ENCODE peak calls at places on chromosomes 11 and 22, in five cellular contexts. Z is PC-9, V is cardiac fibroblast, N is tibial nerve, P is Caco-2. U is an unnamed sample.

GRCh38 chr11:94103476-94103875 is 25.2 kb upstream of the PANX1 start:
- DNase-seq in Z (no peak), V (no peak), N (no peak), P (no peak), U (no peak)

GRCh38 chr11:74570266-74571061 is 21.9 kb upstream of the POLD3 start:
- DNase-seq in Z (peak; percentile 59), V (peak; percentile 75), N (peak; percentile 30), P (peak; percentile 78), U (no peak)

GRCh38 chr11:132312616-132313210 is 942.3 kb downstream of the NTM start:
- DNase-seq in Z (no peak), V (peak; percentile 29), N (no peak), P (peak; percentile 21), U (no peak)

GRCh38 chr22:49995059-49995412 is 17.5 kb downstream of the IL17REL start:
- DNase-seq in Z (no peak), V (no peak), N (no peak), P (no peak), U (no peak)

GRCh38 chr22:37206841-37207821 is 5.1 kb downstream of the SSTR3 start:
- DNase-seq in Z (no peak), V (no peak), N (no peak), P (no peak), U (peak; percentile 33)

GRCh38 chr11:44737686-44738085 is 10.9 kb downstream of the TSPAN18 start:
- DNase-seq in Z (no peak), V (no peak), N (no peak), P (no peak), U (no peak)

GRCh38 chr22:44809456-44809855 is 57.1 kb downstream of the ARHGAP8 start:
- DNase-seq in Z (no peak), V (no peak), N (no peak), P (no peak), U (peak; percentile 7)

GRCh38 chr11:90434858-90435257 is 212.0 kb upstream of the CHORDC1 start:
- DNase-seq in Z (no peak), V (no peak), N (no peak), P (peak; percentile 74), U (no peak)

GRCh38 chr22:23898006-23898974 is 4.1 kb downstream of the MIF start:
- DNase-seq in Z (no peak), V (no peak), N (no peak), P (no peak), U (no peak)

GRCh38 chr11:45092901-45093760 is 53.3 kb upstream of the PRDM11 start:
- DNase-seq in Z (no peak), V (peak; percentile 79), N (no peak), P (no peak), U (no peak)

GRCh38 chr22:46763051-46763705 is 728 bp downstream of the TBC1D22A start:
- DNase-seq in Z (no peak), V (peak; percentile 76), N (peak; percentile 51), P (no peak), U (no peak)

GRCh38 chr22:16601437-16602223 is 9.0 kb upstream of the CCT8L2 start:
- DNase-seq in Z (no peak), V (peak; percentile 1), N (no peak), P (no peak), U (peak; percentile 45)

GRCh38 chr22:38789606-38790005 is 4.3 kb downstream of the DNAL4 start:
- DNase-seq in Z (no peak), V (no peak), N (no peak), P (no peak), U (no peak)

GRCh38 chr22:49365910-49366309 is 461.8 kb downstream of the BRD1 start:
- DNase-seq in Z (no peak), V (no peak), N (no peak), P (no peak), U (no peak)

GRCh38 chr11:121466063-121466794 is 13.5 kb upstream of the SORL1-AS1 start:
- DNase-seq in Z (peak; percentile 93), V (peak; percentile 88), N (peak; percentile 58), P (peak; percentile 95), U (no peak)

GRCh38 chr22:17120711-17121234 is 387 bp downstream of the TMEM121B start:
- DNase-seq in Z (no peak), V (no peak), N (no peak), P (no peak), U (no peak)

GRCh38 chr11:105109855-105110750 is 29.5 kb downstream of the CARD18 start:
- DNase-seq in Z (no peak), V (peak; percentile 79), N (no peak), P (no peak), U (no peak)

GRCh38 chr11:69048056-69048717 is 545 bp upstream of the TPCN2 start:
- DNase-seq in Z (no peak), V (no peak), N (no peak), P (no peak), U (no peak)

GRCh38 chr11:95076416-95076815 is 9.7 kb downstream of the SRSF8 start:
- DNase-seq in Z (no peak), V (peak; percentile 95), N (peak; percentile 73), P (peak; percentile 41), U (no peak)

GRCh38 chr11:221539-221938 is 14.0 kb downstream of the RIC8A start:
- DNase-seq in Z (no peak), V (no peak), N (no peak), P (no peak), U (no peak)

GRCh38 chr22:29872145-29872893 is 10.7 kb upstream of the MTMR3 start:
- DNase-seq in Z (no peak), V (no peak), N (no peak), P (no peak), U (no peak)

GRCh38 chr11:60914620-60915249 is 777 bp downstream of the TMEM109 start:
- DNase-seq in Z (no peak), V (peak; percentile 26), N (no peak), P (no peak), U (peak; percentile 44)

GRCh38 chr11:13140028-13140870 is 131.1 kb downstream of the RASSF10 start:
- DNase-seq in Z (no peak), V (peak; percentile 7), N (no peak), P (peak; percentile 89), U (no peak)

GRCh38 chr11:15468471-15468870 is 353.7 kb downstream of the INSC start:
- DNase-seq in Z (no peak), V (peak; percentile 10), N (no peak), P (no peak), U (no peak)

GRCh38 chr11:59112494-59112893 is 5.5 kb downstream of the FAM111B start:
- DNase-seq in Z (no peak), V (no peak), N (no peak), P (no peak), U (no peak)

GRCh38 chr11:38136887-38137286 is 1538.9 kb upstream of the RAG2 start:
- DNase-seq in Z (no peak), V (no peak), N (no peak), P (no peak), U (no peak)
- TF ChIP-seq CTCF in Z (no peak), V (no peak), N (no peak), P (no peak), U (no peak)

DNA sequence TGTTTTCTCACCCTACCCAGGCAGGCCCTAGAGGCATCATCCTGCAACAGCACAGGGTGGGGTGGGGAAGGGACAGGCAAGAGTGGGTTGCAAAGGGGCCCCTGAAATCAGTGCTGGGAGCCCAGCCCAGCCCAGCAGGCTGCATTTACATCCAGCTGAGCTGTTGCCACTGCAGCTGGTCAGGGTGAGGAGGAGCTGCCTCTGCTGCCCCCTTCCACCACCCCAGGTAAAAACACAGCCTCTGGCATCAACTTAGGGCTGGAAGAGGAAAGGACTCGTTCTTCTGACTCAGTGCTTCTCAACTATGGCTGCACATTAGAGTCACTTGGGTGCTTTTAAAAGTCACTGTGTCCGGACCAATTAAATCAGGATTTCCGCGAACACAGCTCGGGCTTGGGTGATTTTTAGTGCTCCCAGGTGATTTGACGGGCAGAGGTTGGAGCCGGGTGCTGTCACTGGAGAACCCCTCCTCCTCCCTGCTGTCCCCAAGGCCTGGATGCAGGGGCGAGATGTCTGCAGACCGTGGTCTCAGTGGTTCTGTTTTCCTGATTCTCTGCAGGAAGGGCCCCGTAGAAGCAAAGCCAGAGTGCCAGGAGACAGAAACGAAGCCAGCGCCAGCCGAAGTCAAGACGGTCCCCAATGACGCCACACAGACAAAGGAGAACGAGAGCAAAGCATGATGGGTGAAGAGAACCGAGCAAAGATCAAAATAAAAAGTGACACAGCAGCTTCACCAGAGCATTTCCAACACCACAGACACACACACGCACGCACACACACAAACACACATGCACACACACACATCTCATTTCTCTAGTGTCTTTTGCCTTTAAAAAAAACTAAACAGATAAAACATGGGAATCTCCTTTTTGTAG is 39.4 kb upstream of the TTC12 start:
- DNase-seq in Z (no peak), V (no peak), N (no peak), P (peak; percentile 37), U (no peak)
- TF ChIP-seq CTCF in Z (peak; percentile 33), V (no peak), N (no peak), P (no peak), U (no peak)

GRCh38 chr11:64185323-64186204 is at the start of gene STIP1:
- DNase-seq in Z (peak; percentile 100), V (peak; percentile 100), N (peak; percentile 99), P (peak; percentile 99), U (peak; percentile 100)
- TF ChIP-seq CTCF in Z (peak; percentile 31), V (peak; percentile 53), N (peak; percentile 81), P (peak; percentile 18), U (no peak)

GRCh38 chr11:17767914-17768313 is 33.3 kb downstream of the KCNC1 start:
- DNase-seq in Z (no peak), V (no peak), N (no peak), P (no peak), U (no peak)

GRCh38 chr11:17767301-17767885 is 32.8 kb downstream of the KCNC1 start:
- DNase-seq in Z (no peak), V (no peak), N (no peak), P (no peak), U (no peak)

GRCh38 chr11:17765381-17766359 is 31.1 kb downstream of the KCNC1 start:
- DNase-seq in Z (no peak), V (no peak), N (no peak), P (no peak), U (no peak)

GRCh38 chr11:17768547-17768946 is 34.0 kb downstream of the KCNC1 start:
- DNase-seq in Z (no peak), V (no peak), N (no peak), P (no peak), U (no peak)

DNA sequence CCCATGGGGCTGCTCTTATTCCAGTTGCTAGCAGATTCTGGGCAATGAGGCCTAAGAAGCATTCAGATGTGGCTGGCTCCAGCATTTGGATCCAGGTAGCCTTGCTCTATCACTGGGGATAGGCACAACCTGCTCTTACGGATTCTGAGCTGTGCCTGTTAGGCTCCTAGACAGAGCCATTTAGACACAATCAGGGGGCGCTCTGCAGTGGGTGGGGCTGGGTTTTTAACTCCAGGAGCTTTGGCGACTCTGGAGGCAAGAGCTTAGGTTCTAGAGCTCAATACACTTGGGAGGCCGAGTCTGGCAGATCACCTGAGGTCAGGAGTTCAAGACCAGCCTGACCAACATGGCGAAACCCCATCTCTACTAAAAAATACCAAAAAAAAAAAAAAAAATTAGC is 32.0 kb downstream of the KCNC1 start:
- DNase-seq in Z (no peak), V (no peak), N (no peak), P (no peak), U (no peak)
- TF ChIP-seq CTCF in Z (peak; percentile 35), V (peak; percentile 30), N (no peak), P (no peak), U (no peak)

U was measured in CD14-positive monocyte.